ENCODE peak calls at places on chromosome 13, in four cellular contexts. C is H9, I is left lung, O is neural progenitor cell. L is an unnamed sample.

GRCh38 chr13:97072297-97072696 is 78.0 kb upstream of the OXGR1 start:
- DNase-seq in C (no peak), I (no peak), O (no peak), L (no peak)

GRCh38 chr13:50726164-50726563 is 117.3 kb downstream of the DLEU7 start:
- DNase-seq in C (no peak), I (no peak), O (no peak), L (no peak)

GRCh38 chr13:78020861-78021260 is 102.2 kb upstream of the EDNRB start:
- DNase-seq in O (peak; percentile 70), I (no peak), C (no peak), L (peak; percentile 25)

GRCh38 chr13:51549050-51549449 is 35.2 kb upstream of the WDFY2 start:
- DNase-seq in O (no peak), C (no peak), I (peak; percentile 61), L (no peak)

GRCh38 chr13:49240017-49240416 is 7.7 kb upstream of the CDADC1 start:
- DNase-seq in I (no peak), O (peak; percentile 39), C (no peak), L (no peak)

GRCh38 chr13:111661052-111661451 is 340.6 kb downstream of the TEX29 start:
- DNase-seq in C (peak; percentile 10), O (no peak), I (no peak), L (no peak)

GRCh38 chr13:51902776-51903175 is 41.0 kb downstream of the CCDC70 start:
- DNase-seq in C (no peak), I (no peak), O (no peak), L (no peak)

GRCh38 chr13:34174671-34175145 is 356.8 kb downstream of the RFC3 start:
- DNase-seq in I (no peak), C (no peak), O (no peak), L (no peak)

GRCh38 chr13:30866692-30867669 is 39.1 kb upstream of the MEDAG start:
- DNase-seq in I (no peak), C (no peak), O (no peak), L (no peak)

GRCh38 chr13:100108913-100109507 is 20.1 kb downstream of the PCCA start:
- DNase-seq in C (no peak), I (no peak), O (no peak), L (no peak)

GRCh38 chr13:79442221-79442620 is 36.2 kb upstream of the RBM26 start:
- DNase-seq in C (no peak), I (no peak), O (no peak), L (no peak)

GRCh38 chr13:24683833-24684599 is 3.8 kb downstream of the ATP12A start:
- DNase-seq in C (peak; percentile 86), I (no peak), O (peak; percentile 88), L (peak; percentile 83)

GRCh38 chr13:100666124-100666523 is 8.5 kb downstream of the TMTC4 start:
- DNase-seq in I (no peak), C (no peak), O (no peak), L (no peak)

GRCh38 chr13:103104340-103104739 is 38.1 kb upstream of the SLC10A2 start:
- DNase-seq in O (no peak), I (no peak), C (peak; percentile 78), L (no peak)

GRCh38 chr13:26600345-26600761 is 42.9 kb downstream of the WASF3 start:
- DNase-seq in I (no peak), C (no peak), O (no peak), L (no peak)

GRCh38 chr13:26602783-26603182 is 45.3 kb downstream of the WASF3 start:
- DNase-seq in I (no peak), C (no peak), O (no peak), L (no peak)

GRCh38 chr13:26601669-26602068 is 44.2 kb downstream of the WASF3 start:
- DNase-seq in C (no peak), O (no peak), I (no peak), L (no peak)

GRCh38 chr13:26604784-26605183 is 47.3 kb downstream of the WASF3 start:
- DNase-seq in C (no peak), I (no peak), O (no peak), L (no peak)

DNA sequence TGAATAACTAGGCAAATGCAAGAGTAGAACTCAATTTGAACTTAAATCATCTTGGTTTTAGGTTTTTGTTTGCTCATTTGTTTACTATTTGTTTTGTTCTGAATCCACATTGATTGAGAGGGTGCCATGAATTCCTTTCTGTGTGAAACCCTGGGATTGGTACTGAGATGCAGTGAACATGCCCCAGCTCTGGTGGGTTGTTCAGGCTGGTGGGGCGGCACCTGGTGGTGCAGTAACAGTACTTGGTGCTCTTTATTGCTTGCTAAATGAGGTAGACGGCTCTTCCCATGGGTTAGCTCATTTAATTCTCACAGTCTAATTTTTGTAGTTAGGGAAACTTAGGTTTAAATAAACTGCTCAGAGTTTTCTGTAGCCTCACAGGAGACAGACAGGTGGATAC is 48.4 kb downstream of the WASF3 start:
- DNase-seq in I (no peak), O (peak; percentile 43), C (peak; percentile 74), L (no peak)
- TF ChIP-seq CTCF in I (no peak), O (peak; percentile 50), C (peak; percentile 65), L (no peak)

GRCh38 chr13:95834134-95834765 is 157.3 kb downstream of the DNAJC3 start:
- DNase-seq in C (peak; percentile 58), O (peak; percentile 76), I (peak; percentile 54), L (peak; percentile 67)
- TF ChIP-seq CTCF in C (peak; percentile 93), O (peak; percentile 96), I (peak; percentile 91), L (peak; percentile 98)

GRCh38 chr13:42883771-42884170 is 102.4 kb downstream of the FAM216B start:
- DNase-seq in I (no peak), O (peak; percentile 32), C (no peak), L (peak; percentile 59)
- TF ChIP-seq CTCF in I (no peak), O (peak; percentile 34), C (peak; percentile 31), L (peak; percentile 17)

DNA sequence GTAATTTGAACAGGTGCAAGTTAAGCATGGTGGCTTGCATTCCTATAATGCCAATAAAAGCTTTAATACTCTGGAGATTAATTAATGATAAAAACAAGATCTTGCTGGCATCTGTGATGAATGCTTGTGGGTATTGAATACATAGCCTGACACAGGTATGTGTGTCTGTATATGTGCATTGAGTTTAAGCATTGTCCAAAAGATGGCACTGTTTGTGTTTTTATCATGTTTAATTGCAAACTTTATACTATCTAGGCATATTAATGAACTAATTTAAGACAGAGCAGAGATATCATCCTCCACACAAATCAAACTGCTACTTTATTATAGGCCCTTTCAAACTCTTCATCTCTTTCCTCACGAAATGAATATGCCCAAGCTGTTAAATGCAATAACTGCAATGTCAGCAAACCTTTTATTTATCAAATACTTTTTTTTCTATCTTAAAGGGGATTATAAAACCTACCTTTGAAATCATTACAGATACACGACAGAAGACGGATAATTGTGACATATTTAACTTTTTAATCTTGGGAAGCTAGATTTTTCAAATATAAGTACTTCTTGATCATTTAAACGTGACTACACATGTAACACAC is 86.5 kb downstream of the TNFSF11 start:
- DNase-seq in I (no peak), C (no peak), O (no peak), L (no peak)
- TF ChIP-seq CTCF in I (no peak), C (no peak), O (no peak), L (no peak)

GRCh38 chr13:98866882-98867281 is 111.0 kb downstream of the DOCK9 start:
- DNase-seq in O (no peak), C (no peak), I (no peak), L (no peak)
- TF ChIP-seq CTCF in O (peak; percentile 25), C (peak; percentile 54), I (no peak), L (no peak)

DNA sequence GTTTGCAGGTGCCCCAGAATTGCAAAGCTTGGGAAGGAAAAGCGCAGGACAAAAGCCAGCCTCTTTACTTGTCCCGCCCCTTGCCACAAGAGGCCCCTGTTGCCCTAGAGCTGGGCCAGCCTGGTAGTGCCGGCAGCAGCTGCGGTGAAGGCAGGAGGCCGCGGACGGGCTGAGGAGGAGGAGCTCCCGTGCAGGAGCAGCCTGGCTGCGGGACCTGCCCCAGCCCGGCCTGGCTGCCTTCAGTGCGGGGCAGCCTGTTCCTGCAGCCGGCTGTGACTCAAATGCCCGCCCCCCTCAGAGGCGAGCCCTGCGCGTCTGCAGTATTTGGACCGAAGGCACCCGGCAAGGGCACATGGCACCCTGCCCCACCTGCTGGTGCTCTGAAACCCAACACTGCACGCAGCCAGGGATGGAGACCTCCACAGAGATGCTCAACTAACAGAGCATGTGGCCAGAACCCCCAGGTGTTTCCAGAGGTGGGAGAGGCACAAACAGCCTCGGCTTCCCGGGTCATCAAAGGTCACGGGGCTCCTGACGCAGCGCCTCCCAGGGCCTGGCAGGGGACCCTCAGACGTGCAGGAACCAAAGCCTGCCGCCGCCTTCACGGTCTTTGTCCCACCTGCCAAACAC is 29.7 kb downstream of the NAXD start:
- DNase-seq in O (peak; percentile 93), I (peak; percentile 70), C (peak; percentile 93), L (peak; percentile 71)
- TF ChIP-seq CTCF in O (peak; percentile 72), I (no peak), C (peak; percentile 72), L (peak; percentile 37)

GRCh38 chr13:23567792-23568480 is 2.3 kb upstream of the TNFRSF19 start:
- DNase-seq in I (no peak), C (peak; percentile 27), O (peak; percentile 90), L (peak; percentile 66)
- TF ChIP-seq CTCF in I (no peak), C (peak; percentile 36), O (no peak), L (no peak)

L was measured in nephron progenitor cell.